ENCODE peak calls at places on chromosomes 13 and 19, in eight cellular contexts. H is neural crest cell; M is GM03348; A is vagina; K is naive B cell; C is CD4-positive, CD25-positive, alpha-beta regulatory T cell; Y is EH; Z is cardiac muscle cell. J is an unnamed sample.

GRCh38 chr19:35613574-35613973 is 1.0 kb downstream of the HAUS5 start:
- DNase-seq in K (no peak), H (no peak), Z (no peak), M (no peak), C (no peak), A (no peak), Y (no peak), J (no peak)

GRCh38 chr13:24008679-24009078 is 111.4 kb upstream of the C1QTNF9B start:
- DNase-seq in Y (peak; percentile 34), H (no peak), A (peak; percentile 74), C (no peak), K (no peak), M (peak; percentile 38), Z (no peak), J (no peak)

GRCh38 chr13:41791056-41791455 is 169.9 kb downstream of the VWA8 start:
- DNase-seq in Z (no peak), M (peak; percentile 11), K (no peak), A (no peak), C (no peak), Y (peak; percentile 13), H (no peak), J (no peak)

GRCh38 chr19:32256341-32256975 is 89.0 kb upstream of the ZNF507 start:
- DNase-seq in Z (no peak), K (no peak), H (no peak), A (no peak), Y (no peak), C (no peak), M (no peak), J (no peak)

GRCh38 chr19:2716722-2717637 is 4.2 kb downstream of the DIRAS1 start:
- DNase-seq in Z (no peak), Y (no peak), A (no peak), H (no peak), C (no peak), K (no peak), M (no peak), J (no peak)

GRCh38 chr13:75705395-75705794 is 69.3 kb downstream of the LMO7 start:
- DNase-seq in A (no peak), M (peak; percentile 50), K (no peak), H (no peak), Z (no peak), C (no peak), Y (peak; percentile 67), J (no peak)

GRCh38 chr13:99206226-99206625 is 5.6 kb downstream of the UBAC2 start:
- DNase-seq in Y (no peak), C (no peak), K (no peak), A (peak; percentile 49), H (no peak), Z (no peak), M (no peak), J (no peak)

GRCh38 chr13:37360556-37360955 is 238.0 kb downstream of the POSTN start:
- DNase-seq in Z (no peak), H (no peak), A (no peak), M (peak; percentile 40), Y (peak; percentile 62), K (no peak), C (no peak), J (no peak)